ENCODE peak calls at places on chromosomes 7 and 10, in eight cellular contexts. W, K, G, L, O, R, Y and V are unnamed samples.

GRCh38 chr10:29648114-29648982 is 13.6 kb upstream of the SVIL start:
- DNase-seq in G (no peak), K (peak), Y (no peak), L (peak), O (no peak), W (no peak), R (no peak), V (no peak)

GRCh38 chr10:132994371-132994796 is 52.0 kb upstream of the CFAP46 start:
- DNase-seq in K (peak), Y (no peak), W (no peak), G (peak), R (no peak), L (peak), O (no peak), V (peak)

GRCh38 chr10:86254526-86255174 is 111.9 kb downstream of the GRID1 start:
- DNase-seq in Y (no peak), G (no peak), O (no peak), W (peak), L (no peak), R (peak), K (no peak), V (no peak)

GRCh38 chr10:84333864-84334451 is 5.6 kb downstream of the CCSER2 start:
- DNase-seq in Y (peak), R (peak), O (no peak), G (peak), L (peak), W (no peak), K (peak), V (peak)

GRCh38 chr7:55181774-55182173 is 163.0 kb downstream of the EGFR start:
- DNase-seq in O (no peak), W (no peak), L (no peak), R (no peak), Y (no peak), K (no peak), G (no peak), V (no peak)

GRCh38 chr7:132965951-132966350 is 115.9 kb downstream of the CHCHD3 start:
- DNase-seq in R (no peak), L (no peak), Y (no peak), O (no peak), W (no peak), G (no peak), K (no peak), V (no peak)

GRCh38 chr10:75624632-75625031 is 193.2 kb downstream of the LRMDA start:
- DNase-seq in K (no peak), R (no peak), W (no peak), G (no peak), Y (no peak), L (no peak), O (no peak), V (no peak)

GRCh38 chr7:81684513-81685262 is 85.2 kb downstream of the HGF start:
- DNase-seq in K (peak), O (no peak), W (peak), R (peak), L (peak), G (peak), Y (no peak), V (peak)

GRCh38 chr7:30309842-30310435 is 25.5 kb downstream of the ZNRF2 start:
- DNase-seq in K (no peak), R (no peak), O (no peak), Y (no peak), W (no peak), G (no peak), L (no peak), V (no peak)

GRCh38 chr7:27179503-27180430 is 5.3 kb downstream of the HOXA11 start:
- DNase-seq in Y (peak), L (peak), R (peak), O (no peak), G (peak), K (no peak), W (no peak), V (peak)

GRCh38 chr10:33139191-33139646 is 181.2 kb upstream of the ITGB1 start:
- DNase-seq in O (no peak), R (no peak), G (no peak), Y (peak), L (no peak), W (no peak), K (no peak), V (no peak)

GRCh38 chr7:974172-974571 is 1.2 kb downstream of the COX19 start:
- DNase-seq in W (no peak), Y (no peak), L (no peak), R (peak), G (peak), O (no peak), K (no peak), V (peak)

GRCh38 chr10:29041512-29042150 is 247.2 kb upstream of the LYZL1 start:
- DNase-seq in W (no peak), O (no peak), K (no peak), L (peak), Y (no peak), G (no peak), R (no peak), V (no peak)

GRCh38 chr7:36264123-36264916 is 111.3 kb downstream of the EEPD1 start:
- DNase-seq in O (no peak), G (no peak), R (no peak), L (peak), W (no peak), Y (peak), K (no peak), V (peak)

GRCh38 chr10:132423966-132424847 is 27.2 kb downstream of the PWWP2B start:
- DNase-seq in Y (no peak), W (no peak), L (no peak), R (peak), G (no peak), O (no peak), K (no peak), V (no peak)

GRCh38 chr10:58932126-58932525 is 244.3 kb upstream of the PHYHIPL start:
- DNase-seq in Y (no peak), L (no peak), R (no peak), O (no peak), W (no peak), K (no peak), G (peak), V (peak)

GRCh38 chr7:90432752-90433151 is 29.5 kb downstream of the CLDN12 start:
- DNase-seq in K (no peak), G (no peak), R (no peak), W (no peak), L (no peak), Y (no peak), O (no peak), V (no peak)

GRCh38 chr7:455110-455928 is 64.3 kb downstream of the PDGFA start:
- DNase-seq in R (peak), W (no peak), Y (no peak), G (no peak), K (no peak), O (no peak), L (no peak), V (no peak)

GRCh38 chr10:70850097-70850496 is 34.3 kb downstream of the SGPL1 start:
- DNase-seq in W (no peak), G (no peak), Y (no peak), R (no peak), L (no peak), K (peak), O (no peak), V (no peak)

GRCh38 chr10:131094406-131095108 is 217.0 kb downstream of the TCERG1L start:
- DNase-seq in G (peak), R (peak), K (no peak), O (no peak), Y (no peak), W (no peak), L (peak), V (peak)

GRCh38 chr7:133290676-133291332 is 37.9 kb downstream of the EXOC4 start:
- DNase-seq in K (no peak), W (no peak), Y (no peak), O (no peak), R (no peak), G (no peak), L (no peak), V (no peak)

GRCh38 chr7:107924841-107925490 is 34.0 kb downstream of the DLD start:
- DNase-seq in W (no peak), K (no peak), G (no peak), O (peak), R (no peak), Y (no peak), L (no peak), V (peak)

GRCh38 chr7:128128401-128128800 is 97.2 kb upstream of the LRRC4 start:
- DNase-seq in Y (no peak), O (no peak), W (no peak), R (no peak), K (no peak), G (no peak), L (no peak), V (no peak)

GRCh38 chr7:97973206-97973658 is 16.8 kb downstream of the OCM2 start:
- DNase-seq in L (no peak), W (no peak), O (no peak), Y (no peak), K (no peak), R (no peak), G (peak), V (no peak)

GRCh38 chr7:138449580-138449979 is 10.5 kb upstream of the TRIM24 start:
- DNase-seq in Y (peak), G (no peak), R (no peak), W (no peak), K (no peak), L (no peak), O (no peak), V (no peak)

GRCh38 chr10:119871881-119872609 is 598 bp downstream of the MCMBP start:
- DNase-seq in O (no peak), K (peak), Y (peak), R (peak), G (peak), L (peak), W (peak), V (peak)

GRCh38 chr10:75400769-75401568 is 595 bp downstream of the ZNF503 start:
- DNase-seq in G (no peak), Y (no peak), O (no peak), K (peak), R (peak), L (peak), W (peak), V (peak)

GRCh38 chr7:114606100-114606499 is 191.5 kb downstream of the FOXP2 start:
- DNase-seq in G (no peak), O (no peak), Y (no peak), W (no peak), R (no peak), L (no peak), K (no peak), V (no peak)

GRCh38 chr10:77383861-77384553 is 253.6 kb downstream of the KCNMA1 start:
- DNase-seq in W (no peak), K (peak), Y (no peak), R (no peak), G (peak), L (no peak), O (no peak), V (no peak)

GRCh38 chr10:9786101-9786500 is 1231.6 kb upstream of the CELF2 start:
- DNase-seq in L (peak), Y (no peak), W (no peak), O (no peak), G (peak), K (peak), R (no peak), V (no peak)

GRCh38 chr7:95871078-95871848 is 98.9 kb downstream of the DYNC1I1 start:
- DNase-seq in K (peak), R (peak), Y (peak), O (peak), W (peak), L (peak), G (peak), V (peak)

GRCh38 chr10:53839437-53840039 is 961.5 kb downstream of the PCDH15 start:
- DNase-seq in W (no peak), L (peak), G (peak), K (no peak), O (no peak), Y (peak), R (peak), V (peak)

GRCh38 chr7:169165-169853 is 23.1 kb upstream of the FAM20C start:
- DNase-seq in L (no peak), W (no peak), R (no peak), K (no peak), O (no peak), G (no peak), Y (no peak), V (no peak)

GRCh38 chr10:128570596-128570995 is 444.4 kb upstream of the MKI67 start:
- DNase-seq in W (no peak), K (no peak), Y (no peak), L (no peak), R (no peak), O (no peak), G (no peak), V (no peak)

GRCh38 chr10:133335238-133336122 is 1.2 kb downstream of the CALY start:
- DNase-seq in Y (no peak), W (peak), R (no peak), L (peak), K (peak), G (peak), O (no peak), V (peak)

GRCh38 chr7:92448185-92448747 is 984 bp downstream of the GATAD1 start:
- DNase-seq in W (peak), G (peak), L (peak), K (peak), R (peak), O (peak), Y (peak), V (peak)

GRCh38 chr10:73813333-73813732 is 1.9 kb upstream of the NDST2 start:
- DNase-seq in O (no peak), W (no peak), Y (no peak), G (no peak), R (no peak), K (no peak), L (no peak), V (no peak)

GRCh38 chr7:155000795-155001194 is 2.1 kb downstream of the PAXIP1 start:
- DNase-seq in L (no peak), R (no peak), K (no peak), O (no peak), W (no peak), Y (peak), G (no peak), V (no peak)

GRCh38 chr7:46202379-46202778 is 281.3 kb upstream of the IGFBP3 start:
- DNase-seq in G (no peak), K (no peak), W (no peak), R (no peak), L (no peak), O (no peak), Y (no peak), V (no peak)

GRCh38 chr7:42910306-42910705 is 1.6 kb downstream of the C7orf25 start:
- DNase-seq in K (no peak), O (no peak), W (no peak), R (no peak), Y (no peak), G (no peak), L (no peak), V (no peak)

GRCh38 chr7:42914009-42914725 is 2.3 kb upstream of the C7orf25 start:
- DNase-seq in W (no peak), R (no peak), G (peak), O (no peak), K (no peak), Y (no peak), L (peak), V (peak)

GRCh38 chr7:42914726-42915045 is 2.8 kb upstream of the C7orf25 start:
- DNase-seq in G (peak), Y (no peak), W (no peak), L (no peak), O (no peak), K (no peak), R (no peak), V (no peak)

GRCh38 chr7:42913591-42913990 is 1.7 kb upstream of the C7orf25 start:
- DNase-seq in L (no peak), K (no peak), W (no peak), O (no peak), Y (no peak), G (peak), R (no peak), V (peak)

DNA sequence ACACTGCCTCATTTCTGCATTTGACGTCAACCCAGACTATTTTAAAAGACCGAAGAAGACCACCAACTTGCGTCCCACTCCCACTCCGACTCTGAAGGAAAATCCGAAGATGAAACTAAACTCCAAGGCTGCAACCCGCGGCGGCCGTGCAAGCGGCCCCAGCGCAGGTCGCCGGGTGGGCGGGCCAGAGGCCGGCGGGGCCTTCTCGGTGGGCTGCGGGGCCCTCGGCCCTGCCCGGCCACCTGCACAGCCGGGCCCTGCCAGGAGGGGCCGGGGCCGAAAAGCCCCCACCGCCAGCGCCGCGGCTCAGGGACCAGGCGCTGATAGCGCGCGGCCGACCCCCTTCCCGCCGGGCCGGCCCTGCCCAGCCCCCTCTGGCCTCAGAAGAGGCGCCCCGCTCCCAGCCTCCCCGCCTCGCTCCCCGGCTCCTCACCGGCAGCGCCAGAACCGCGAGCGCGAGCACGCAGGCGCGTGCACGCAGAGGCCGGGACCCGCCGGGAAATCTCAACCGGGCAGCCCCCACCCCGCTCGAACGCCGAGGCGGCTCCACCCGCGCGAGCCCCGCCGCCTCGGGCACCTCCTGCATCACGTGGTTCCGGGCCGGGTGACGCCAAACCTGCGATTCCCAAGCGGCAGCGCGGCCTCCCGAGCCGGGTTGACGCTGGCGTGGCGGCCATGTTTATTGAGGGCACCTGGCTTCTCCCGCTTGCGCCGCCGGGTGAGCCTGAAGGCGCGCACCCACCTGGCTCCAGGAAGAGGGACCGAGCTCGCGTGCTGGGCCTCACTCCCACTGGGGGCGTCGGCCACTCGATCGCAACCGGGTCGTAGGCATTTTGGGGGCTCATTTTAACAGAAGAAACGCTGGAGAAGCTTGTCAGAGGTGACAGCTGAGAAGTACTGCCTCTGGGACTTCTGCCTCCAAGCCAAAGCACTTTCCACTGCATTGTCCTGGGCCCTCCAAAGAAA is at the start of gene C7orf25:
- DNase-seq in K (peak), G (peak), O (peak), Y (peak), W (peak), L (peak), R (peak), V (peak)
- TF ChIP-seq CTCF in K (no peak), G (no peak), O (no peak), Y (peak), W (no peak), L (no peak), R (peak), V (no peak)

DNA sequence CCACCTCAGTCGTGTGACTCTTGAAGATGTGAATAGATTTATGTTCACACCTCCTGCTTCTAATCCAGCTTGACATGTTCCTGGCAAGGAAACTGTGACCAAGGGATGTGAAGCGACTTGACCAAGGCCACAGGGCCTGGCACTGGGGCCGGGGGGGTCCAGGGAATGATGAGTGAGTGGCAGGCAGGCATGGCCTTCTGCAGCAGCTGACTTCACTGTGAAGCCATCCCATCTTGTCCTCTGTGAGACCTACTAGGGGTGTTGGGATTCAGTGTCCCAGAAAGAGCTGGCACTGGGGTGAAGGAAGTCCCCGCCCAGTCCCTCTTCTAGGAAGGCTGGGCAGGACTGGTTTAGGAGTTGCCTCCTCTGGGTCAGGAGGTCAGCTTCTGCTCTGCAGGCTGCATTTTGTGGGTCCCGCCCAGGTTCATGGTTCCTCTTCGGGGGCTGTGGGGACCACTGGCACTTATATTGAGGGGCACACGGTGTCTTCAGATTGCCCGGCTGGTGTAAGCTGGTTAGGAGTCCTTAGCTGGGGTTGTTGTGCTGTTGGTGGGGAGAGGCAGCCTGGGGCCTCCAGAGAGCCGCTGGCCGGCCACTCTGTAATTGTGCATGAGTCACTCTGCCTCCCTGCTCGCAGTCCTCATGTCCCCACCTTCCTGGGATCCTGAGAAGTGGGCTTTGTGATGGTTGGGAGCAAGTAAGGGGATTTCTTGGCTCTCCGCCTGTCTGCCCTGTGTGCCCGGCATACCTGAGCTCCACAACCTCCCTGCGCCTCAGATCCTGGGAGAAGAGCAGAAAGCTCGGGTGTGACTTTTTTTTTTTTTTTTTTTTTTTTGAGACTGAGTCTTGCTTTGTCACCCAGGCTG is 11.0 kb downstream of the ZMIZ1 start:
- DNase-seq in O (no peak), G (peak), K (peak), L (peak), W (no peak), R (no peak), Y (no peak), V (peak)
- H3K4me3 ChIP-seq in O (no peak), G (no peak), K (no peak), L (no peak), W (no peak), R (no peak), Y (no peak), V (no peak)

GRCh38 chr7:80047856-80048459 is 86.7 kb upstream of the GNAI1 start:
- DNase-seq in W (no peak), Y (no peak), K (no peak), L (peak), O (no peak), R (no peak), G (peak), V (peak)
- TF ChIP-seq CTCF in W (peak), Y (peak), K (no peak), L (no peak), O (no peak), R (peak), G (peak), V (peak)

DNA sequence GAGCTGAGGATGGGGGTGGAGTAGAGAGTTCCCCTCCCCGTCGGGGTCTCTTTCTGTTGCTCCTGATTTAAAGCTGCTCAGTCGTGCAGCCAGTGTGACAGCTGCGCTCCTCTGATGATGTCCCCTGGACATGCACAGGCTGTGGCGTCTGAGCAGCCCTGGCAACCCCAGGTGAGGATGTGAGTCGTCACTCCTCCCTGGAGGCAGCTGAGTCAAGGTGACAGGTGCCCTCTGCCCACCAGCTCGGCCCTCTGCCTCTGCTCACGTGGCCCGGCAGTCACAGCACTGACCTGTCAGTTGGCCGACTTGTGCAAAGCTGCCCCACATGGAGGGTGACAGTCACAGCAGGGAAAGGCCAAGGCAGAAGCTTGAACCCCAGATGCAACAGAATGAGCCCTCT is 33.9 kb downstream of the ANXA8 start:
- DNase-seq in K (no peak), R (no peak), O (no peak), G (no peak), W (no peak), Y (no peak), L (no peak), V (no peak)
- H3K4me3 ChIP-seq in K (no peak), R (no peak), O (no peak), G (no peak), W (no peak), Y (no peak), L (no peak), V (no peak)

DNA sequence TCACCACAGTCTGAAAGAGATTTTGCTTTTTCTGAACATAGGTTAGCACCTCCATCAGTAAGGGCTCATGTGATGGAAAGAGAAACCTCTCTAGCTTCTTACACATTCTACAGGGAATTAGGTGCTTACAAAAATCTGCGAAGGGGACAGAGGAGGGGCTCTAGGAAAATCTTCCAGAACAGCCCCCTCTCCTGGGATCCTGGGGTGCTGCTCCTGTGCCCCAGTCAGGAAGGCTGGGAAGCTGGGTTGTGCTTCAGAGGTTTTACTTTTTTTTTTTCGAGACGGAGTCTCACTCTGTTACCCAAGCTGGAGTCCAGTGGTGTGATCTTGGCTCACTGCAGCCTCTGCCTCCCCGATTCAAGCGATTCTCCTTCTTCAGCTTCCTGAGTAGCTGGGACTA is 7.5 kb upstream of the FAM171A1 start:
- DNase-seq in W (no peak), R (no peak), K (no peak), O (no peak), G (no peak), L (no peak), Y (no peak), V (no peak)
- TF ChIP-seq CTCF in W (no peak), R (no peak), K (peak), O (no peak), G (peak), L (no peak), Y (no peak), V (no peak)